ENCODE peak calls at places on chromosomes 6 and 20, in eight cellular contexts. One of them, this sample, is unnamed.

GRCh38 chr20:41483553-41483930 is 116.9 kb upstream of the EMILIN3 start:
- DNase-seq in activated effector memory CD4-positive, alpha-beta T cell treated with Interleukin-2 at 50 U/mL for 16 hours: no peak
- DNase-seq in ACHN: no peak
- DNase-seq in EL: peak; percentile 77
- DNase-seq in activated T-helper 1 cell treated with anti-CD3 and anti-CD28 coated beads, Interleukin-12 subunit alpha, Interleukin-12 subunit beta, Interleukin-2, Interleukin-4 antibody, amounts not matched to agents 30 ng/mL and 10 ng/mL and 1 ng/mL, durations not matched to agents 14 hours and 24 hours and 36 hours: no peak
- DNase-seq in body of pancreas: no peak
- DNase-seq in erythroblast: no peak
- DNase-seq in naive thymus-derived CD4-positive, alpha-beta T cell: no peak
- DNase-seq in this sample: no peak

GRCh38 chr6:27091661-27092315 is 155.7 kb upstream of the PRSS16 start:
- DNase-seq in body of pancreas: no peak
- DNase-seq in activated T-helper 1 cell treated with anti-CD3 and anti-CD28 coated beads, Interleukin-12 subunit alpha, Interleukin-12 subunit beta, Interleukin-2, Interleukin-4 antibody, amounts not matched to agents 30 ng/mL and 10 ng/mL and 1 ng/mL, durations not matched to agents 14 hours and 24 hours and 36 hours: no peak
- DNase-seq in activated effector memory CD4-positive, alpha-beta T cell treated with Interleukin-2 at 50 U/mL for 16 hours: no peak
- DNase-seq in naive thymus-derived CD4-positive, alpha-beta T cell: no peak
- DNase-seq in ACHN: peak; percentile 78
- DNase-seq in EL: peak; percentile 94
- DNase-seq in erythroblast: peak; percentile 74
- DNase-seq in this sample: peak; percentile 96

GRCh38 chr20:24978493-24978892 is 14.1 kb downstream of the APMAP start:
- DNase-seq in activated T-helper 1 cell treated with anti-CD3 and anti-CD28 coated beads, Interleukin-12 subunit alpha, Interleukin-12 subunit beta, Interleukin-2, Interleukin-4 antibody, amounts not matched to agents 30 ng/mL and 10 ng/mL and 1 ng/mL, durations not matched to agents 14 hours and 24 hours and 36 hours: no peak
- DNase-seq in naive thymus-derived CD4-positive, alpha-beta T cell: no peak
- DNase-seq in EL: no peak
- DNase-seq in erythroblast: no peak
- DNase-seq in body of pancreas: no peak
- DNase-seq in ACHN: no peak
- DNase-seq in activated effector memory CD4-positive, alpha-beta T cell treated with Interleukin-2 at 50 U/mL for 16 hours: no peak
- DNase-seq in this sample: no peak

GRCh38 chr6:35181313-35181932 is 32.3 kb upstream of the SCUBE3 start:
- DNase-seq in activated T-helper 1 cell treated with anti-CD3 and anti-CD28 coated beads, Interleukin-12 subunit alpha, Interleukin-12 subunit beta, Interleukin-2, Interleukin-4 antibody, amounts not matched to agents 30 ng/mL and 10 ng/mL and 1 ng/mL, durations not matched to agents 14 hours and 24 hours and 36 hours: no peak
- DNase-seq in erythroblast: no peak
- DNase-seq in body of pancreas: no peak
- DNase-seq in ACHN: no peak
- DNase-seq in activated effector memory CD4-positive, alpha-beta T cell treated with Interleukin-2 at 50 U/mL for 16 hours: no peak
- DNase-seq in naive thymus-derived CD4-positive, alpha-beta T cell: no peak
- DNase-seq in EL: peak; percentile 80
- DNase-seq in this sample: no peak

GRCh38 chr20:43397147-43397546 is 60.5 kb upstream of the SRSF6 start:
- DNase-seq in activated effector memory CD4-positive, alpha-beta T cell treated with Interleukin-2 at 50 U/mL for 16 hours: no peak
- DNase-seq in EL: no peak
- DNase-seq in body of pancreas: no peak
- DNase-seq in erythroblast: no peak
- DNase-seq in ACHN: no peak
- DNase-seq in activated T-helper 1 cell treated with anti-CD3 and anti-CD28 coated beads, Interleukin-12 subunit alpha, Interleukin-12 subunit beta, Interleukin-2, Interleukin-4 antibody, amounts not matched to agents 30 ng/mL and 10 ng/mL and 1 ng/mL, durations not matched to agents 14 hours and 24 hours and 36 hours: no peak
- DNase-seq in naive thymus-derived CD4-positive, alpha-beta T cell: no peak
- DNase-seq in this sample: no peak

GRCh38 chr6:11973238-11973637 is 38.9 kb upstream of the HIVEP1 start:
- DNase-seq in erythroblast: no peak
- DNase-seq in body of pancreas: no peak
- DNase-seq in EL: no peak
- DNase-seq in activated T-helper 1 cell treated with anti-CD3 and anti-CD28 coated beads, Interleukin-12 subunit alpha, Interleukin-12 subunit beta, Interleukin-2, Interleukin-4 antibody, amounts not matched to agents 30 ng/mL and 10 ng/mL and 1 ng/mL, durations not matched to agents 14 hours and 24 hours and 36 hours: no peak
- DNase-seq in naive thymus-derived CD4-positive, alpha-beta T cell: no peak
- DNase-seq in activated effector memory CD4-positive, alpha-beta T cell treated with Interleukin-2 at 50 U/mL for 16 hours: no peak
- DNase-seq in ACHN: no peak
- DNase-seq in this sample: no peak

GRCh38 chr6:154347981-154348380 is 8.6 kb downstream of the IPCEF1 start:
- DNase-seq in activated effector memory CD4-positive, alpha-beta T cell treated with Interleukin-2 at 50 U/mL for 16 hours: no peak
- DNase-seq in erythroblast: no peak
- DNase-seq in activated T-helper 1 cell treated with anti-CD3 and anti-CD28 coated beads, Interleukin-12 subunit alpha, Interleukin-12 subunit beta, Interleukin-2, Interleukin-4 antibody, amounts not matched to agents 30 ng/mL and 10 ng/mL and 1 ng/mL, durations not matched to agents 14 hours and 24 hours and 36 hours: no peak
- DNase-seq in body of pancreas: no peak
- DNase-seq in ACHN: no peak
- DNase-seq in EL: peak; percentile 12
- DNase-seq in naive thymus-derived CD4-positive, alpha-beta T cell: no peak
- DNase-seq in this sample: no peak

GRCh38 chr6:42400031-42400760 is 51.5 kb downstream of the TRERF1 start:
- DNase-seq in activated effector memory CD4-positive, alpha-beta T cell treated with Interleukin-2 at 50 U/mL for 16 hours: no peak
- DNase-seq in body of pancreas: no peak
- DNase-seq in ACHN: no peak
- DNase-seq in erythroblast: no peak
- DNase-seq in EL: no peak
- DNase-seq in activated T-helper 1 cell treated with anti-CD3 and anti-CD28 coated beads, Interleukin-12 subunit alpha, Interleukin-12 subunit beta, Interleukin-2, Interleukin-4 antibody, amounts not matched to agents 30 ng/mL and 10 ng/mL and 1 ng/mL, durations not matched to agents 14 hours and 24 hours and 36 hours: no peak
- DNase-seq in naive thymus-derived CD4-positive, alpha-beta T cell: no peak
- DNase-seq in this sample: no peak

GRCh38 chr6:144320746-144321145 is 35.6 kb downstream of the UTRN start:
- DNase-seq in ACHN: no peak
- DNase-seq in erythroblast: no peak
- DNase-seq in activated T-helper 1 cell treated with anti-CD3 and anti-CD28 coated beads, Interleukin-12 subunit alpha, Interleukin-12 subunit beta, Interleukin-2, Interleukin-4 antibody, amounts not matched to agents 30 ng/mL and 10 ng/mL and 1 ng/mL, durations not matched to agents 14 hours and 24 hours and 36 hours: no peak
- DNase-seq in activated effector memory CD4-positive, alpha-beta T cell treated with Interleukin-2 at 50 U/mL for 16 hours: no peak
- DNase-seq in body of pancreas: no peak
- DNase-seq in naive thymus-derived CD4-positive, alpha-beta T cell: no peak
- DNase-seq in EL: no peak
- DNase-seq in this sample: no peak

GRCh38 chr20:11056414-11056813 is 382.6 kb upstream of the JAG1 start:
- DNase-seq in erythroblast: no peak
- DNase-seq in body of pancreas: no peak
- DNase-seq in naive thymus-derived CD4-positive, alpha-beta T cell: no peak
- DNase-seq in ACHN: no peak
- DNase-seq in EL: no peak
- DNase-seq in activated effector memory CD4-positive, alpha-beta T cell treated with Interleukin-2 at 50 U/mL for 16 hours: no peak
- DNase-seq in activated T-helper 1 cell treated with anti-CD3 and anti-CD28 coated beads, Interleukin-12 subunit alpha, Interleukin-12 subunit beta, Interleukin-2, Interleukin-4 antibody, amounts not matched to agents 30 ng/mL and 10 ng/mL and 1 ng/mL, durations not matched to agents 14 hours and 24 hours and 36 hours: no peak
- DNase-seq in this sample: no peak

GRCh38 chr6:33073431-33073871 is at the start of gene HLA-DPA1:
- DNase-seq in erythroblast: peak; percentile 10
- DNase-seq in activated effector memory CD4-positive, alpha-beta T cell treated with Interleukin-2 at 50 U/mL for 16 hours: no peak
- DNase-seq in EL: peak; percentile 24
- DNase-seq in naive thymus-derived CD4-positive, alpha-beta T cell: peak; percentile 54
- DNase-seq in ACHN: peak; percentile 15
- DNase-seq in body of pancreas: peak; percentile 68
- DNase-seq in activated T-helper 1 cell treated with anti-CD3 and anti-CD28 coated beads, Interleukin-12 subunit alpha, Interleukin-12 subunit beta, Interleukin-2, Interleukin-4 antibody, amounts not matched to agents 30 ng/mL and 10 ng/mL and 1 ng/mL, durations not matched to agents 14 hours and 24 hours and 36 hours: peak; percentile 56
- DNase-seq in this sample: no peak

GRCh38 chr6:170074907-170075306 is 216.0 kb downstream of the DLL1 start:
- DNase-seq in erythroblast: no peak
- DNase-seq in body of pancreas: no peak
- DNase-seq in EL: no peak
- DNase-seq in activated effector memory CD4-positive, alpha-beta T cell treated with Interleukin-2 at 50 U/mL for 16 hours: no peak
- DNase-seq in activated T-helper 1 cell treated with anti-CD3 and anti-CD28 coated beads, Interleukin-12 subunit alpha, Interleukin-12 subunit beta, Interleukin-2, Interleukin-4 antibody, amounts not matched to agents 30 ng/mL and 10 ng/mL and 1 ng/mL, durations not matched to agents 14 hours and 24 hours and 36 hours: no peak
- DNase-seq in naive thymus-derived CD4-positive, alpha-beta T cell: no peak
- DNase-seq in ACHN: no peak
- DNase-seq in this sample: no peak

GRCh38 chr20:49339123-49339522 is 61.3 kb upstream of the ZNFX1 start:
- DNase-seq in naive thymus-derived CD4-positive, alpha-beta T cell: no peak
- DNase-seq in ACHN: no peak
- DNase-seq in EL: no peak
- DNase-seq in activated T-helper 1 cell treated with anti-CD3 and anti-CD28 coated beads, Interleukin-12 subunit alpha, Interleukin-12 subunit beta, Interleukin-2, Interleukin-4 antibody, amounts not matched to agents 30 ng/mL and 10 ng/mL and 1 ng/mL, durations not matched to agents 14 hours and 24 hours and 36 hours: no peak
- DNase-seq in body of pancreas: no peak
- DNase-seq in activated effector memory CD4-positive, alpha-beta T cell treated with Interleukin-2 at 50 U/mL for 16 hours: no peak
- DNase-seq in erythroblast: no peak
- DNase-seq in this sample: no peak

GRCh38 chr6:161415302-161415855 is 141.5 kb upstream of the AGPAT4 start:
- DNase-seq in erythroblast: no peak
- DNase-seq in naive thymus-derived CD4-positive, alpha-beta T cell: no peak
- DNase-seq in activated T-helper 1 cell treated with anti-CD3 and anti-CD28 coated beads, Interleukin-12 subunit alpha, Interleukin-12 subunit beta, Interleukin-2, Interleukin-4 antibody, amounts not matched to agents 30 ng/mL and 10 ng/mL and 1 ng/mL, durations not matched to agents 14 hours and 24 hours and 36 hours: no peak
- DNase-seq in ACHN: no peak
- DNase-seq in body of pancreas: no peak
- DNase-seq in EL: no peak
- DNase-seq in activated effector memory CD4-positive, alpha-beta T cell treated with Interleukin-2 at 50 U/mL for 16 hours: no peak
- DNase-seq in this sample: no peak

GRCh38 chr20:63697868-63698545 is 1.6 kb downstream of the TNFRSF6B start:
- DNase-seq in naive thymus-derived CD4-positive, alpha-beta T cell: no peak
- DNase-seq in ACHN: peak; percentile 27
- DNase-seq in body of pancreas: no peak
- DNase-seq in activated effector memory CD4-positive, alpha-beta T cell treated with Interleukin-2 at 50 U/mL for 16 hours: no peak
- DNase-seq in activated T-helper 1 cell treated with anti-CD3 and anti-CD28 coated beads, Interleukin-12 subunit alpha, Interleukin-12 subunit beta, Interleukin-2, Interleukin-4 antibody, amounts not matched to agents 30 ng/mL and 10 ng/mL and 1 ng/mL, durations not matched to agents 14 hours and 24 hours and 36 hours: no peak
- DNase-seq in erythroblast: no peak
- DNase-seq in EL: no peak
- DNase-seq in this sample: no peak

GRCh38 chr6:4084444-4085328 is 5.7 kb upstream of the FAM217A start:
- DNase-seq in activated T-helper 1 cell treated with anti-CD3 and anti-CD28 coated beads, Interleukin-12 subunit alpha, Interleukin-12 subunit beta, Interleukin-2, Interleukin-4 antibody, amounts not matched to agents 30 ng/mL and 10 ng/mL and 1 ng/mL, durations not matched to agents 14 hours and 24 hours and 36 hours: no peak
- DNase-seq in ACHN: peak; percentile 8
- DNase-seq in naive thymus-derived CD4-positive, alpha-beta T cell: no peak
- DNase-seq in activated effector memory CD4-positive, alpha-beta T cell treated with Interleukin-2 at 50 U/mL for 16 hours: no peak
- DNase-seq in body of pancreas: peak; percentile 75
- DNase-seq in erythroblast: no peak
- DNase-seq in EL: no peak
- DNase-seq in this sample: no peak

GRCh38 chr20:35135867-35136586 is 11.1 kb downstream of the EDEM2 start:
- DNase-seq in naive thymus-derived CD4-positive, alpha-beta T cell: no peak
- DNase-seq in erythroblast: no peak
- DNase-seq in body of pancreas: peak; percentile 6
- DNase-seq in activated T-helper 1 cell treated with anti-CD3 and anti-CD28 coated beads, Interleukin-12 subunit alpha, Interleukin-12 subunit beta, Interleukin-2, Interleukin-4 antibody, amounts not matched to agents 30 ng/mL and 10 ng/mL and 1 ng/mL, durations not matched to agents 14 hours and 24 hours and 36 hours: no peak
- DNase-seq in EL: peak; percentile 77
- DNase-seq in activated effector memory CD4-positive, alpha-beta T cell treated with Interleukin-2 at 50 U/mL for 16 hours: no peak
- DNase-seq in ACHN: no peak
- DNase-seq in this sample: no peak

GRCh38 chr6:144343736-144344428 is 58.7 kb downstream of the UTRN start:
- DNase-seq in activated effector memory CD4-positive, alpha-beta T cell treated with Interleukin-2 at 50 U/mL for 16 hours: no peak
- DNase-seq in body of pancreas: peak; percentile 53
- DNase-seq in ACHN: no peak
- DNase-seq in erythroblast: no peak
- DNase-seq in naive thymus-derived CD4-positive, alpha-beta T cell: peak; percentile 72
- DNase-seq in activated T-helper 1 cell treated with anti-CD3 and anti-CD28 coated beads, Interleukin-12 subunit alpha, Interleukin-12 subunit beta, Interleukin-2, Interleukin-4 antibody, amounts not matched to agents 30 ng/mL and 10 ng/mL and 1 ng/mL, durations not matched to agents 14 hours and 24 hours and 36 hours: peak; percentile 36
- DNase-seq in EL: no peak
- DNase-seq in this sample: no peak

GRCh38 chr6:134750669-134751068 is 199.2 kb downstream of the ALDH8A1 start:
- DNase-seq in naive thymus-derived CD4-positive, alpha-beta T cell: no peak
- DNase-seq in activated T-helper 1 cell treated with anti-CD3 and anti-CD28 coated beads, Interleukin-12 subunit alpha, Interleukin-12 subunit beta, Interleukin-2, Interleukin-4 antibody, amounts not matched to agents 30 ng/mL and 10 ng/mL and 1 ng/mL, durations not matched to agents 14 hours and 24 hours and 36 hours: no peak
- DNase-seq in EL: peak; percentile 65
- DNase-seq in ACHN: no peak
- DNase-seq in activated effector memory CD4-positive, alpha-beta T cell treated with Interleukin-2 at 50 U/mL for 16 hours: no peak
- DNase-seq in body of pancreas: no peak
- DNase-seq in erythroblast: no peak
- DNase-seq in this sample: no peak

GRCh38 chr20:49452011-49452482 is 30.4 kb downstream of the KCNB1 start:
- DNase-seq in EL: peak; percentile 30
- DNase-seq in naive thymus-derived CD4-positive, alpha-beta T cell: no peak
- DNase-seq in ACHN: no peak
- DNase-seq in activated T-helper 1 cell treated with anti-CD3 and anti-CD28 coated beads, Interleukin-12 subunit alpha, Interleukin-12 subunit beta, Interleukin-2, Interleukin-4 antibody, amounts not matched to agents 30 ng/mL and 10 ng/mL and 1 ng/mL, durations not matched to agents 14 hours and 24 hours and 36 hours: no peak
- DNase-seq in erythroblast: no peak
- DNase-seq in body of pancreas: peak; percentile 20
- DNase-seq in activated effector memory CD4-positive, alpha-beta T cell treated with Interleukin-2 at 50 U/mL for 16 hours: no peak
- DNase-seq in this sample: no peak

GRCh38 chr20:62219992-62220665 is at the start of gene HRH3:
- DNase-seq in EL: no peak
- DNase-seq in activated effector memory CD4-positive, alpha-beta T cell treated with Interleukin-2 at 50 U/mL for 16 hours: peak; percentile 37
- DNase-seq in body of pancreas: peak; percentile 48
- DNase-seq in erythroblast: peak; percentile 64
- DNase-seq in naive thymus-derived CD4-positive, alpha-beta T cell: peak; percentile 31
- DNase-seq in activated T-helper 1 cell treated with anti-CD3 and anti-CD28 coated beads, Interleukin-12 subunit alpha, Interleukin-12 subunit beta, Interleukin-2, Interleukin-4 antibody, amounts not matched to agents 30 ng/mL and 10 ng/mL and 1 ng/mL, durations not matched to agents 14 hours and 24 hours and 36 hours: peak; percentile 47
- DNase-seq in ACHN: peak; percentile 32
- DNase-seq in this sample: peak; percentile 97

GRCh38 chr20:33158637-33159385 is 9.1 kb upstream of the BPIFA2 start:
- DNase-seq in naive thymus-derived CD4-positive, alpha-beta T cell: no peak
- DNase-seq in activated effector memory CD4-positive, alpha-beta T cell treated with Interleukin-2 at 50 U/mL for 16 hours: no peak
- DNase-seq in activated T-helper 1 cell treated with anti-CD3 and anti-CD28 coated beads, Interleukin-12 subunit alpha, Interleukin-12 subunit beta, Interleukin-2, Interleukin-4 antibody, amounts not matched to agents 30 ng/mL and 10 ng/mL and 1 ng/mL, durations not matched to agents 14 hours and 24 hours and 36 hours: no peak
- DNase-seq in ACHN: no peak
- DNase-seq in body of pancreas: no peak
- DNase-seq in erythroblast: no peak
- DNase-seq in EL: no peak
- DNase-seq in this sample: no peak

GRCh38 chr6:147509900-147510299 is 1.4 kb downstream of the SAMD5 start:
- DNase-seq in erythroblast: no peak
- DNase-seq in activated T-helper 1 cell treated with anti-CD3 and anti-CD28 coated beads, Interleukin-12 subunit alpha, Interleukin-12 subunit beta, Interleukin-2, Interleukin-4 antibody, amounts not matched to agents 30 ng/mL and 10 ng/mL and 1 ng/mL, durations not matched to agents 14 hours and 24 hours and 36 hours: no peak
- DNase-seq in ACHN: no peak
- DNase-seq in body of pancreas: no peak
- DNase-seq in activated effector memory CD4-positive, alpha-beta T cell treated with Interleukin-2 at 50 U/mL for 16 hours: no peak
- DNase-seq in EL: no peak
- DNase-seq in naive thymus-derived CD4-positive, alpha-beta T cell: no peak
- DNase-seq in this sample: no peak

GRCh38 chr6:125095501-125096301 is 57.9 kb upstream of the TPD52L1 start:
- DNase-seq in activated T-helper 1 cell treated with anti-CD3 and anti-CD28 coated beads, Interleukin-12 subunit alpha, Interleukin-12 subunit beta, Interleukin-2, Interleukin-4 antibody, amounts not matched to agents 30 ng/mL and 10 ng/mL and 1 ng/mL, durations not matched to agents 14 hours and 24 hours and 36 hours: no peak
- DNase-seq in erythroblast: no peak
- DNase-seq in EL: peak; percentile 45
- DNase-seq in ACHN: no peak
- DNase-seq in naive thymus-derived CD4-positive, alpha-beta T cell: no peak
- DNase-seq in body of pancreas: no peak
- DNase-seq in activated effector memory CD4-positive, alpha-beta T cell treated with Interleukin-2 at 50 U/mL for 16 hours: no peak
- DNase-seq in this sample: no peak

GRCh38 chr6:155309150-155309549 is 5.1 kb downstream of the TFB1M start:
- DNase-seq in body of pancreas: no peak
- DNase-seq in activated effector memory CD4-positive, alpha-beta T cell treated with Interleukin-2 at 50 U/mL for 16 hours: no peak
- DNase-seq in activated T-helper 1 cell treated with anti-CD3 and anti-CD28 coated beads, Interleukin-12 subunit alpha, Interleukin-12 subunit beta, Interleukin-2, Interleukin-4 antibody, amounts not matched to agents 30 ng/mL and 10 ng/mL and 1 ng/mL, durations not matched to agents 14 hours and 24 hours and 36 hours: no peak
- DNase-seq in erythroblast: no peak
- DNase-seq in ACHN: no peak
- DNase-seq in naive thymus-derived CD4-positive, alpha-beta T cell: no peak
- DNase-seq in EL: peak; percentile 19
- DNase-seq in this sample: no peak

GRCh38 chr20:53915459-53916172 is 154.8 kb downstream of the BCAS1 start:
- DNase-seq in body of pancreas: peak; percentile 95
- DNase-seq in erythroblast: peak; percentile 93
- DNase-seq in naive thymus-derived CD4-positive, alpha-beta T cell: peak; percentile 86
- DNase-seq in ACHN: peak; percentile 92
- DNase-seq in activated effector memory CD4-positive, alpha-beta T cell treated with Interleukin-2 at 50 U/mL for 16 hours: peak; percentile 88
- DNase-seq in EL: peak; percentile 96
- DNase-seq in activated T-helper 1 cell treated with anti-CD3 and anti-CD28 coated beads, Interleukin-12 subunit alpha, Interleukin-12 subunit beta, Interleukin-2, Interleukin-4 antibody, amounts not matched to agents 30 ng/mL and 10 ng/mL and 1 ng/mL, durations not matched to agents 14 hours and 24 hours and 36 hours: peak; percentile 84
- DNase-seq in this sample: peak; percentile 84

GRCh38 chr6:140090871-140091270 is 716.4 kb upstream of the CITED2 start:
- DNase-seq in activated T-helper 1 cell treated with anti-CD3 and anti-CD28 coated beads, Interleukin-12 subunit alpha, Interleukin-12 subunit beta, Interleukin-2, Interleukin-4 antibody, amounts not matched to agents 30 ng/mL and 10 ng/mL and 1 ng/mL, durations not matched to agents 14 hours and 24 hours and 36 hours: no peak
- DNase-seq in naive thymus-derived CD4-positive, alpha-beta T cell: no peak
- DNase-seq in activated effector memory CD4-positive, alpha-beta T cell treated with Interleukin-2 at 50 U/mL for 16 hours: no peak
- DNase-seq in erythroblast: no peak
- DNase-seq in ACHN: no peak
- DNase-seq in body of pancreas: no peak
- DNase-seq in EL: no peak
- DNase-seq in this sample: no peak

GRCh38 chr6:30926644-30927043 is 5.3 kb downstream of the SFTA2 start:
- DNase-seq in erythroblast: no peak
- DNase-seq in ACHN: peak; percentile 79
- DNase-seq in EL: peak; percentile 39
- DNase-seq in body of pancreas: peak; percentile 77
- DNase-seq in activated effector memory CD4-positive, alpha-beta T cell treated with Interleukin-2 at 50 U/mL for 16 hours: no peak
- DNase-seq in activated T-helper 1 cell treated with anti-CD3 and anti-CD28 coated beads, Interleukin-12 subunit alpha, Interleukin-12 subunit beta, Interleukin-2, Interleukin-4 antibody, amounts not matched to agents 30 ng/mL and 10 ng/mL and 1 ng/mL, durations not matched to agents 14 hours and 24 hours and 36 hours: no peak
- DNase-seq in naive thymus-derived CD4-positive, alpha-beta T cell: no peak
- DNase-seq in this sample: no peak

GRCh38 chr6:113813207-113813606 is 43.9 kb upstream of the MARCKS start:
- DNase-seq in activated effector memory CD4-positive, alpha-beta T cell treated with Interleukin-2 at 50 U/mL for 16 hours: no peak
- DNase-seq in naive thymus-derived CD4-positive, alpha-beta T cell: no peak
- DNase-seq in erythroblast: no peak
- DNase-seq in EL: peak; percentile 79
- DNase-seq in body of pancreas: no peak
- DNase-seq in ACHN: peak; percentile 51
- DNase-seq in activated T-helper 1 cell treated with anti-CD3 and anti-CD28 coated beads, Interleukin-12 subunit alpha, Interleukin-12 subunit beta, Interleukin-2, Interleukin-4 antibody, amounts not matched to agents 30 ng/mL and 10 ng/mL and 1 ng/mL, durations not matched to agents 14 hours and 24 hours and 36 hours: no peak
- DNase-seq in this sample: no peak

GRCh38 chr6:24879351-24879750 is 56.4 kb downstream of the RIPOR2 start:
- DNase-seq in EL: peak; percentile 75
- DNase-seq in activated effector memory CD4-positive, alpha-beta T cell treated with Interleukin-2 at 50 U/mL for 16 hours: no peak
- DNase-seq in activated T-helper 1 cell treated with anti-CD3 and anti-CD28 coated beads, Interleukin-12 subunit alpha, Interleukin-12 subunit beta, Interleukin-2, Interleukin-4 antibody, amounts not matched to agents 30 ng/mL and 10 ng/mL and 1 ng/mL, durations not matched to agents 14 hours and 24 hours and 36 hours: no peak
- DNase-seq in erythroblast: no peak
- DNase-seq in naive thymus-derived CD4-positive, alpha-beta T cell: no peak
- DNase-seq in body of pancreas: no peak
- DNase-seq in ACHN: no peak
- DNase-seq in this sample: no peak

GRCh38 chr6:10163159-10163962 is 251.5 kb downstream of the TFAP2A start:
- DNase-seq in activated T-helper 1 cell treated with anti-CD3 and anti-CD28 coated beads, Interleukin-12 subunit alpha, Interleukin-12 subunit beta, Interleukin-2, Interleukin-4 antibody, amounts not matched to agents 30 ng/mL and 10 ng/mL and 1 ng/mL, durations not matched to agents 14 hours and 24 hours and 36 hours: no peak
- DNase-seq in naive thymus-derived CD4-positive, alpha-beta T cell: no peak
- DNase-seq in EL: no peak
- DNase-seq in erythroblast: no peak
- DNase-seq in body of pancreas: no peak
- DNase-seq in ACHN: no peak
- DNase-seq in activated effector memory CD4-positive, alpha-beta T cell treated with Interleukin-2 at 50 U/mL for 16 hours: no peak
- DNase-seq in this sample: peak; percentile 22

GRCh38 chr6:117915846-117916245 is 8.8 kb downstream of the SLC35F1 start:
- DNase-seq in activated T-helper 1 cell treated with anti-CD3 and anti-CD28 coated beads, Interleukin-12 subunit alpha, Interleukin-12 subunit beta, Interleukin-2, Interleukin-4 antibody, amounts not matched to agents 30 ng/mL and 10 ng/mL and 1 ng/mL, durations not matched to agents 14 hours and 24 hours and 36 hours: no peak
- DNase-seq in activated effector memory CD4-positive, alpha-beta T cell treated with Interleukin-2 at 50 U/mL for 16 hours: no peak
- DNase-seq in erythroblast: no peak
- DNase-seq in body of pancreas: no peak
- DNase-seq in ACHN: no peak
- DNase-seq in EL: no peak
- DNase-seq in naive thymus-derived CD4-positive, alpha-beta T cell: no peak
- DNase-seq in this sample: no peak

GRCh38 chr20:2654384-2654822 is 2.0 kb downstream of the NOP56 start:
- DNase-seq in EL: no peak
- DNase-seq in body of pancreas: no peak
- DNase-seq in ACHN: no peak
- DNase-seq in activated T-helper 1 cell treated with anti-CD3 and anti-CD28 coated beads, Interleukin-12 subunit alpha, Interleukin-12 subunit beta, Interleukin-2, Interleukin-4 antibody, amounts not matched to agents 30 ng/mL and 10 ng/mL and 1 ng/mL, durations not matched to agents 14 hours and 24 hours and 36 hours: no peak
- DNase-seq in activated effector memory CD4-positive, alpha-beta T cell treated with Interleukin-2 at 50 U/mL for 16 hours: no peak
- DNase-seq in erythroblast: no peak
- DNase-seq in naive thymus-derived CD4-positive, alpha-beta T cell: no peak
- DNase-seq in this sample: no peak

GRCh38 chr6:55668625-55669024 is 89.6 kb upstream of the HMGCLL1 start:
- DNase-seq in body of pancreas: no peak
- DNase-seq in EL: peak; percentile 52
- DNase-seq in activated effector memory CD4-positive, alpha-beta T cell treated with Interleukin-2 at 50 U/mL for 16 hours: no peak
- DNase-seq in naive thymus-derived CD4-positive, alpha-beta T cell: no peak
- DNase-seq in activated T-helper 1 cell treated with anti-CD3 and anti-CD28 coated beads, Interleukin-12 subunit alpha, Interleukin-12 subunit beta, Interleukin-2, Interleukin-4 antibody, amounts not matched to agents 30 ng/mL and 10 ng/mL and 1 ng/mL, durations not matched to agents 14 hours and 24 hours and 36 hours: no peak
- DNase-seq in ACHN: no peak
- DNase-seq in erythroblast: no peak
- DNase-seq in this sample: no peak